ENCODE peak calls at places on chromosomes 13 and 19, in six cellular contexts. One of them, this sample, is unnamed.
A peak's percentile ranks its signal among the peaks of the same experiment; 100 is the strongest.

GRCh38 chr19:40613669-40614594 is 12.8 kb downstream of the LTBP4 start:
- DNase-seq in HS-5: no peak
- DNase-seq in HFF-Myc: no peak
- DNase-seq in stimulated activated CD8-positive, alpha-beta memory T cell treated with anti-CD3 and anti-CD28 coated beads, Interleukin-15, amount 100 ng/mL, for 4 hours: peak; percentile 83
- DNase-seq in SK-MEL-5: peak; percentile 81
- DNase-seq in renal cortical epithelial cell: peak; percentile 6
- DNase-seq in this sample: peak; percentile 35

GRCh38 chr19:35416331-35416730 is 31.7 kb upstream of the FFAR2 start:
- DNase-seq in HS-5: no peak
- DNase-seq in HFF-Myc: no peak
- DNase-seq in stimulated activated CD8-positive, alpha-beta memory T cell treated with anti-CD3 and anti-CD28 coated beads, Interleukin-15, amount 100 ng/mL, for 4 hours: no peak
- DNase-seq in SK-MEL-5: no peak
- DNase-seq in renal cortical epithelial cell: no peak
- DNase-seq in this sample: no peak

GRCh38 chr19:32200312-32201038 is 144.9 kb upstream of the ZNF507 start:
- DNase-seq in HS-5: no peak
- DNase-seq in HFF-Myc: no peak
- DNase-seq in stimulated activated CD8-positive, alpha-beta memory T cell treated with anti-CD3 and anti-CD28 coated beads, Interleukin-15, amount 100 ng/mL, for 4 hours: no peak
- DNase-seq in SK-MEL-5: no peak
- DNase-seq in renal cortical epithelial cell: no peak
- DNase-seq in this sample: no peak

GRCh38 chr19:32407004-32407992 is 1.7 kb downstream of the DPY19L3 start:
- DNase-seq in HS-5: no peak
- DNase-seq in HFF-Myc: no peak
- DNase-seq in stimulated activated CD8-positive, alpha-beta memory T cell treated with anti-CD3 and anti-CD28 coated beads, Interleukin-15, amount 100 ng/mL, for 4 hours: no peak
- DNase-seq in SK-MEL-5: peak; percentile 53
- DNase-seq in renal cortical epithelial cell: peak; percentile 87
- DNase-seq in this sample: no peak

GRCh38 chr13:94917814-94918213 is 205.5 kb upstream of the SOX21 start:
- DNase-seq in HS-5: no peak
- DNase-seq in HFF-Myc: no peak
- DNase-seq in stimulated activated CD8-positive, alpha-beta memory T cell treated with anti-CD3 and anti-CD28 coated beads, Interleukin-15, amount 100 ng/mL, for 4 hours: no peak
- DNase-seq in SK-MEL-5: no peak
- DNase-seq in renal cortical epithelial cell: peak; percentile 1
- DNase-seq in this sample: no peak

GRCh38 chr13:20652946-20653345 is 50.6 kb upstream of the IL17D start:
- DNase-seq in HS-5: no peak
- DNase-seq in HFF-Myc: no peak
- DNase-seq in stimulated activated CD8-positive, alpha-beta memory T cell treated with anti-CD3 and anti-CD28 coated beads, Interleukin-15, amount 100 ng/mL, for 4 hours: no peak
- DNase-seq in SK-MEL-5: no peak
- DNase-seq in renal cortical epithelial cell: no peak
- DNase-seq in this sample: no peak

GRCh38 chr19:49801966-49802661 is 11.0 kb downstream of the FUZ start:
- DNase-seq in HS-5: no peak
- DNase-seq in HFF-Myc: peak; percentile 75
- DNase-seq in stimulated activated CD8-positive, alpha-beta memory T cell treated with anti-CD3 and anti-CD28 coated beads, Interleukin-15, amount 100 ng/mL, for 4 hours: no peak
- DNase-seq in SK-MEL-5: peak; percentile 83
- DNase-seq in renal cortical epithelial cell: peak; percentile 60
- DNase-seq in this sample: peak; percentile 29

GRCh38 chr19:23991170-23991569 is 76.5 kb downstream of the ZNF726 start:
- DNase-seq in HS-5: no peak
- DNase-seq in HFF-Myc: no peak
- DNase-seq in stimulated activated CD8-positive, alpha-beta memory T cell treated with anti-CD3 and anti-CD28 coated beads, Interleukin-15, amount 100 ng/mL, for 4 hours: no peak
- DNase-seq in SK-MEL-5: no peak
- DNase-seq in renal cortical epithelial cell: peak; percentile 15
- DNase-seq in this sample: no peak

GRCh38 chr13:43134896-43135295 is 111.5 kb downstream of the DNAJC15 start:
- DNase-seq in HS-5: no peak
- DNase-seq in HFF-Myc: no peak
- DNase-seq in stimulated activated CD8-positive, alpha-beta memory T cell treated with anti-CD3 and anti-CD28 coated beads, Interleukin-15, amount 100 ng/mL, for 4 hours: no peak
- DNase-seq in SK-MEL-5: no peak
- DNase-seq in renal cortical epithelial cell: no peak
- DNase-seq in this sample: no peak

GRCh38 chr19:46608178-46608577 is 7.0 kb downstream of the CALM3 start:
- DNase-seq in HS-5: no peak
- DNase-seq in HFF-Myc: no peak
- DNase-seq in stimulated activated CD8-positive, alpha-beta memory T cell treated with anti-CD3 and anti-CD28 coated beads, Interleukin-15, amount 100 ng/mL, for 4 hours: no peak
- DNase-seq in SK-MEL-5: no peak
- DNase-seq in renal cortical epithelial cell: no peak
- DNase-seq in this sample: no peak

GRCh38 chr13:41785402-41786142 is 175.3 kb downstream of the VWA8 start:
- DNase-seq in HS-5: no peak
- DNase-seq in HFF-Myc: no peak
- DNase-seq in stimulated activated CD8-positive, alpha-beta memory T cell treated with anti-CD3 and anti-CD28 coated beads, Interleukin-15, amount 100 ng/mL, for 4 hours: no peak
- DNase-seq in SK-MEL-5: no peak
- DNase-seq in renal cortical epithelial cell: no peak
- DNase-seq in this sample: no peak

GRCh38 chr13:91240341-91240740 is 107.1 kb upstream of the MIR17HG start:
- DNase-seq in HS-5: no peak
- DNase-seq in HFF-Myc: no peak
- DNase-seq in stimulated activated CD8-positive, alpha-beta memory T cell treated with anti-CD3 and anti-CD28 coated beads, Interleukin-15, amount 100 ng/mL, for 4 hours: no peak
- DNase-seq in SK-MEL-5: peak; percentile 91
- DNase-seq in renal cortical epithelial cell: no peak
- DNase-seq in this sample: no peak

GRCh38 chr13:23469901-23470525 is 36.5 kb upstream of the SACS start:
- DNase-seq in HS-5: no peak
- DNase-seq in HFF-Myc: peak; percentile 89
- DNase-seq in stimulated activated CD8-positive, alpha-beta memory T cell treated with anti-CD3 and anti-CD28 coated beads, Interleukin-15, amount 100 ng/mL, for 4 hours: no peak
- DNase-seq in SK-MEL-5: peak; percentile 73
- DNase-seq in renal cortical epithelial cell: peak; percentile 40
- DNase-seq in this sample: peak; percentile 81

GRCh38 chr13:75757336-75757735 is 121.2 kb downstream of the LMO7 start:
- DNase-seq in HS-5: no peak
- DNase-seq in HFF-Myc: no peak
- DNase-seq in stimulated activated CD8-positive, alpha-beta memory T cell treated with anti-CD3 and anti-CD28 coated beads, Interleukin-15, amount 100 ng/mL, for 4 hours: no peak
- DNase-seq in SK-MEL-5: no peak
- DNase-seq in renal cortical epithelial cell: no peak
- DNase-seq in this sample: no peak

GRCh38 chr13:100859861-100860260 is 185.3 kb upstream of the TMTC4 start:
- DNase-seq in HS-5: no peak
- DNase-seq in HFF-Myc: no peak
- DNase-seq in stimulated activated CD8-positive, alpha-beta memory T cell treated with anti-CD3 and anti-CD28 coated beads, Interleukin-15, amount 100 ng/mL, for 4 hours: no peak
- DNase-seq in SK-MEL-5: no peak
- DNase-seq in renal cortical epithelial cell: no peak
- DNase-seq in this sample: no peak

GRCh38 chr13:89567025-89567424 is 1780.5 kb upstream of the MIR17HG start:
- DNase-seq in HS-5: no peak
- DNase-seq in HFF-Myc: no peak
- DNase-seq in stimulated activated CD8-positive, alpha-beta memory T cell treated with anti-CD3 and anti-CD28 coated beads, Interleukin-15, amount 100 ng/mL, for 4 hours: no peak
- DNase-seq in SK-MEL-5: no peak
- DNase-seq in renal cortical epithelial cell: no peak
- DNase-seq in this sample: no peak

GRCh38 chr13:29474991-29475390 is 120.5 kb downstream of the SLC7A1 start:
- DNase-seq in HS-5: no peak
- DNase-seq in HFF-Myc: peak; percentile 74
- DNase-seq in stimulated activated CD8-positive, alpha-beta memory T cell treated with anti-CD3 and anti-CD28 coated beads, Interleukin-15, amount 100 ng/mL, for 4 hours: no peak
- DNase-seq in SK-MEL-5: peak; percentile 36
- DNase-seq in renal cortical epithelial cell: peak; percentile 10
- DNase-seq in this sample: peak; percentile 33

GRCh38 chr19:18610245-18610555 is 2.5 kb upstream of the TMEM59L start:
- DNase-seq in HS-5: no peak
- DNase-seq in HFF-Myc: no peak
- DNase-seq in stimulated activated CD8-positive, alpha-beta memory T cell treated with anti-CD3 and anti-CD28 coated beads, Interleukin-15, amount 100 ng/mL, for 4 hours: no peak
- DNase-seq in SK-MEL-5: no peak
- DNase-seq in renal cortical epithelial cell: no peak
- DNase-seq in this sample: no peak

GRCh38 chr13:52845334-52845761 is 3.1 kb downstream of the PCDH8 start:
- DNase-seq in HS-5: no peak
- DNase-seq in HFF-Myc: no peak
- DNase-seq in stimulated activated CD8-positive, alpha-beta memory T cell treated with anti-CD3 and anti-CD28 coated beads, Interleukin-15, amount 100 ng/mL, for 4 hours: no peak
- DNase-seq in SK-MEL-5: peak; percentile 43
- DNase-seq in renal cortical epithelial cell: no peak
- DNase-seq in this sample: no peak

GRCh38 chr19:54518844-54519243 is 16.2 kb downstream of the LAIR2 start:
- DNase-seq in HS-5: no peak
- DNase-seq in HFF-Myc: no peak
- DNase-seq in stimulated activated CD8-positive, alpha-beta memory T cell treated with anti-CD3 and anti-CD28 coated beads, Interleukin-15, amount 100 ng/mL, for 4 hours: no peak
- DNase-seq in SK-MEL-5: no peak
- DNase-seq in renal cortical epithelial cell: no peak
- DNase-seq in this sample: no peak

GRCh38 chr13:40120288-40120687 is 464.8 kb downstream of the COG6 start:
- DNase-seq in HS-5: no peak
- DNase-seq in HFF-Myc: no peak
- DNase-seq in stimulated activated CD8-positive, alpha-beta memory T cell treated with anti-CD3 and anti-CD28 coated beads, Interleukin-15, amount 100 ng/mL, for 4 hours: no peak
- DNase-seq in SK-MEL-5: no peak
- DNase-seq in renal cortical epithelial cell: peak; percentile 55
- DNase-seq in this sample: no peak

GRCh38 chr13:37375724-37376123 is 222.8 kb downstream of the POSTN start:
- DNase-seq in HS-5: no peak
- DNase-seq in HFF-Myc: no peak
- DNase-seq in stimulated activated CD8-positive, alpha-beta memory T cell treated with anti-CD3 and anti-CD28 coated beads, Interleukin-15, amount 100 ng/mL, for 4 hours: no peak
- DNase-seq in SK-MEL-5: no peak
- DNase-seq in renal cortical epithelial cell: no peak
- DNase-seq in this sample: no peak